ENCODE peak calls at places on chromosome 11, in six cellular contexts. D, N, O, T, W and L are unnamed samples.

GRCh38 chr11:66950113-66950535 is 8.1 kb downstream of the PC start:
- DNase-seq in D (no peak), N (peak; percentile 79), O (peak; percentile 53), T (no peak), W (peak; percentile 99), L (no peak)

GRCh38 chr11:38476808-38477565 is 1879.0 kb upstream of the RAG2 start:
- DNase-seq in D (no peak), N (no peak), O (no peak), T (no peak), W (no peak), L (no peak)

GRCh38 chr11:17439316-17439782 is 37.3 kb downstream of the ABCC8 start:
- DNase-seq in D (no peak), N (no peak), O (no peak), T (no peak), W (peak; percentile 47), L (no peak)

GRCh38 chr11:116829525-116830183 is at the start of gene APOC3:
- DNase-seq in D (no peak), N (no peak), O (no peak), T (no peak), W (peak; percentile 52), L (no peak)

GRCh38 chr11:27520226-27520625 is 13.7 kb upstream of the LIN7C start:
- DNase-seq in D (no peak), N (no peak), O (no peak), T (no peak), W (no peak), L (no peak)

GRCh38 chr11:35235944-35236666 is 97.1 kb downstream of the CD44 start:
- DNase-seq in D (no peak), N (no peak), O (no peak), T (peak; percentile 82), W (no peak), L (no peak)

GRCh38 chr11:64343740-64344133 is 3.7 kb downstream of the CCDC88B start:
- DNase-seq in D (no peak), N (no peak), O (no peak), T (no peak), W (peak; percentile 63), L (no peak)

GRCh38 chr11:59186130-59186594 is 14.2 kb downstream of the DTX4 start:
- DNase-seq in D (no peak), N (peak; percentile 50), O (peak; percentile 36), T (peak; percentile 78), W (peak; percentile 65), L (peak; percentile 44)

GRCh38 chr11:69051381-69052342 is 2.9 kb downstream of the TPCN2 start:
- DNase-seq in D (no peak), N (no peak), O (no peak), T (no peak), W (no peak), L (no peak)

GRCh38 chr11:91946397-91947090 is 278.1 kb upstream of the FAT3 start:
- DNase-seq in D (peak; percentile 13), N (no peak), O (peak; percentile 49), T (no peak), W (no peak), L (no peak)

GRCh38 chr11:43644626-43645299 is 35.8 kb upstream of the HSD17B12 start:
- DNase-seq in D (no peak), N (no peak), O (no peak), T (no peak), W (no peak), L (no peak)

GRCh38 chr11:102447941-102448868 is 4.4 kb downstream of the TMEM123 start:
- DNase-seq in D (no peak), N (no peak), O (no peak), T (no peak), W (no peak), L (no peak)

GRCh38 chr11:122754553-122755322 is 83.6 kb upstream of the CRTAM start:
- DNase-seq in D (no peak), N (no peak), O (peak; percentile 12), T (peak; percentile 16), W (no peak), L (no peak)

GRCh38 chr11:72685560-72686480 is 11.6 kb upstream of the PDE2A start:
- DNase-seq in D (no peak), N (peak; percentile 49), O (no peak), T (no peak), W (no peak), L (no peak)

GRCh38 chr11:122159173-122159701 is 43.2 kb upstream of the BLID start:
- DNase-seq in D (peak; percentile 73), N (no peak), O (peak; percentile 3), T (no peak), W (no peak), L (no peak)

GRCh38 chr11:77191823-77192495 is 63.9 kb downstream of the MYO7A start:
- DNase-seq in D (no peak), N (peak; percentile 45), O (peak; percentile 60), T (peak; percentile 93), W (peak; percentile 79), L (no peak)

GRCh38 chr11:62069961-62070919 is 53.6 kb upstream of the INCENP start:
- DNase-seq in D (no peak), N (no peak), O (no peak), T (no peak), W (no peak), L (no peak)

GRCh38 chr11:69123593-69124545 is 31.9 kb upstream of the SMIM38 start:
- DNase-seq in D (no peak), N (no peak), O (no peak), T (no peak), W (no peak), L (no peak)

GRCh38 chr11:68362801-68363379 is 50.5 kb downstream of the LRP5 start:
- DNase-seq in D (no peak), N (no peak), O (no peak), T (no peak), W (no peak), L (no peak)